ENCODE peak calls at places on chromosomes 2 and 18, in seven cellular contexts. One of them, this sample, is unnamed.

GRCh38 chr2:236910966-236911495 is 174.7 kb upstream of the COPS8 start:
- DNase-seq in lower lobe of right lung: no peak
- DNase-seq in mesothelial cell of epicardium: no peak
- DNase-seq in adrenal gland: no peak
- DNase-seq in neural crest cell: no peak
- DNase-seq in cardiac muscle cell: no peak
- DNase-seq in astrocyte: no peak
- DNase-seq in this sample: no peak

GRCh38 chr18:26307161-26307773 is 81.0 kb downstream of the TAF4B start:
- DNase-seq in neural crest cell: peak; percentile 51
- DNase-seq in astrocyte: peak; percentile 26
- DNase-seq in mesothelial cell of epicardium: no peak
- DNase-seq in adrenal gland: peak; percentile 49
- DNase-seq in cardiac muscle cell: peak; percentile 78
- DNase-seq in lower lobe of right lung: no peak
- DNase-seq in this sample: no peak

GRCh38 chr2:65453916-65454315 is 21.5 kb upstream of the SPRED2 start:
- DNase-seq in cardiac muscle cell: no peak
- DNase-seq in neural crest cell: no peak
- DNase-seq in adrenal gland: no peak
- DNase-seq in mesothelial cell of epicardium: no peak
- DNase-seq in astrocyte: peak; percentile 61
- DNase-seq in lower lobe of right lung: no peak
- DNase-seq in this sample: no peak

GRCh38 chr2:218786133-218786532 is 4.2 kb downstream of the CYP27A1 start:
- DNase-seq in adrenal gland: no peak
- DNase-seq in mesothelial cell of epicardium: no peak
- DNase-seq in neural crest cell: no peak
- DNase-seq in cardiac muscle cell: no peak
- DNase-seq in astrocyte: no peak
- DNase-seq in lower lobe of right lung: no peak
- DNase-seq in this sample: no peak

GRCh38 chr2:33395660-33396249 is 80.7 kb upstream of the RASGRP3 start:
- DNase-seq in astrocyte: no peak
- DNase-seq in lower lobe of right lung: no peak
- DNase-seq in cardiac muscle cell: peak; percentile 79
- DNase-seq in adrenal gland: peak; percentile 52
- DNase-seq in mesothelial cell of epicardium: no peak
- DNase-seq in neural crest cell: peak; percentile 51
- DNase-seq in this sample: peak; percentile 28

GRCh38 chr2:118309201-118310015 is 221.1 kb downstream of the INSIG2 start:
- DNase-seq in lower lobe of right lung: no peak
- DNase-seq in adrenal gland: no peak
- DNase-seq in cardiac muscle cell: peak; percentile 24
- DNase-seq in neural crest cell: no peak
- DNase-seq in mesothelial cell of epicardium: no peak
- DNase-seq in astrocyte: no peak
- DNase-seq in this sample: no peak

GRCh38 chr18:65761636-65762310 is 11.0 kb downstream of the CDH7 start:
- DNase-seq in adrenal gland: peak; percentile 1
- DNase-seq in neural crest cell: no peak
- DNase-seq in astrocyte: no peak
- DNase-seq in cardiac muscle cell: no peak
- DNase-seq in lower lobe of right lung: no peak
- DNase-seq in mesothelial cell of epicardium: no peak
- DNase-seq in this sample: no peak

GRCh38 chr2:138446043-138446442 is 55.5 kb upstream of the SPOPL start:
- DNase-seq in astrocyte: no peak
- DNase-seq in lower lobe of right lung: no peak
- DNase-seq in adrenal gland: no peak
- DNase-seq in cardiac muscle cell: no peak
- DNase-seq in mesothelial cell of epicardium: no peak
- DNase-seq in neural crest cell: no peak
- DNase-seq in this sample: no peak

GRCh38 chr2:23445450-23445868 is 60.5 kb downstream of the KLHL29 start:
- DNase-seq in mesothelial cell of epicardium: no peak
- DNase-seq in astrocyte: peak; percentile 79
- DNase-seq in neural crest cell: no peak
- DNase-seq in lower lobe of right lung: no peak
- DNase-seq in cardiac muscle cell: peak; percentile 73
- DNase-seq in adrenal gland: no peak
- DNase-seq in this sample: no peak

GRCh38 chr18:57084331-57085298 is 62.3 kb upstream of the BOD1L2 start:
- DNase-seq in adrenal gland: no peak
- DNase-seq in astrocyte: no peak
- DNase-seq in lower lobe of right lung: no peak
- DNase-seq in mesothelial cell of epicardium: no peak
- DNase-seq in cardiac muscle cell: no peak
- DNase-seq in neural crest cell: no peak
- DNase-seq in this sample: no peak

GRCh38 chr2:146985753-146986152 is 859.1 kb upstream of the ACVR2A start:
- DNase-seq in cardiac muscle cell: no peak
- DNase-seq in lower lobe of right lung: no peak
- DNase-seq in astrocyte: no peak
- DNase-seq in mesothelial cell of epicardium: no peak
- DNase-seq in neural crest cell: no peak
- DNase-seq in adrenal gland: no peak
- DNase-seq in this sample: no peak

GRCh38 chr2:23620841-23621341 is 235.9 kb downstream of the KLHL29 start:
- DNase-seq in cardiac muscle cell: peak; percentile 77
- DNase-seq in neural crest cell: no peak
- DNase-seq in lower lobe of right lung: peak; percentile 39
- DNase-seq in astrocyte: peak; percentile 14
- DNase-seq in mesothelial cell of epicardium: peak; percentile 53
- DNase-seq in adrenal gland: no peak
- DNase-seq in this sample: no peak

GRCh38 chr2:235779444-235779896 is 285.6 kb downstream of the AGAP1 start:
- DNase-seq in lower lobe of right lung: peak; percentile 68
- DNase-seq in neural crest cell: peak; percentile 80
- DNase-seq in cardiac muscle cell: peak; percentile 75
- DNase-seq in astrocyte: peak; percentile 29
- DNase-seq in mesothelial cell of epicardium: peak; percentile 84
- DNase-seq in adrenal gland: peak; percentile 78
- DNase-seq in this sample: peak; percentile 49

GRCh38 chr2:71833855-71834554 is 313.7 kb downstream of the CYP26B1 start:
- DNase-seq in mesothelial cell of epicardium: peak; percentile 34
- DNase-seq in neural crest cell: no peak
- DNase-seq in astrocyte: no peak
- DNase-seq in lower lobe of right lung: no peak
- DNase-seq in cardiac muscle cell: peak; percentile 69
- DNase-seq in adrenal gland: peak; percentile 10
- DNase-seq in this sample: no peak

GRCh38 chr2:11528228-11528627 is 5.6 kb upstream of the GREB1 start:
- DNase-seq in mesothelial cell of epicardium: no peak
- DNase-seq in lower lobe of right lung: no peak
- DNase-seq in astrocyte: no peak
- DNase-seq in adrenal gland: no peak
- DNase-seq in neural crest cell: no peak
- DNase-seq in cardiac muscle cell: no peak
- DNase-seq in this sample: no peak

GRCh38 chr2:170530803-170531564 is 184.2 kb upstream of the SP5 start:
- DNase-seq in lower lobe of right lung: no peak
- DNase-seq in astrocyte: no peak
- DNase-seq in mesothelial cell of epicardium: no peak
- DNase-seq in neural crest cell: no peak
- DNase-seq in adrenal gland: no peak
- DNase-seq in cardiac muscle cell: no peak
- DNase-seq in this sample: no peak

GRCh38 chr18:74654637-74655036 is 57.0 kb downstream of the ZNF407 start:
- DNase-seq in astrocyte: peak; percentile 15
- DNase-seq in neural crest cell: no peak
- DNase-seq in adrenal gland: no peak
- DNase-seq in mesothelial cell of epicardium: no peak
- DNase-seq in cardiac muscle cell: peak; percentile 53
- DNase-seq in lower lobe of right lung: no peak
- DNase-seq in this sample: no peak
- TF ChIP-seq CTCF in astrocyte: peak; percentile 17
- TF ChIP-seq CTCF in neural crest cell: peak; percentile 65
- TF ChIP-seq CTCF in adrenal gland: no peak
- TF ChIP-seq CTCF in mesothelial cell of epicardium: no peak
- TF ChIP-seq CTCF in cardiac muscle cell: peak; percentile 35
- TF ChIP-seq CTCF in lower lobe of right lung: no peak
- TF ChIP-seq CTCF in this sample: no peak

GRCh38 chr2:166104084-166104483 is 23.7 kb downstream of the SCN1A start:
- DNase-seq in lower lobe of right lung: no peak
- DNase-seq in neural crest cell: no peak
- DNase-seq in mesothelial cell of epicardium: no peak
- DNase-seq in astrocyte: no peak
- DNase-seq in adrenal gland: no peak
- DNase-seq in cardiac muscle cell: no peak
- DNase-seq in this sample: no peak

GRCh38 chr2:166112193-166112605 is 15.6 kb downstream of the SCN1A start:
- DNase-seq in mesothelial cell of epicardium: no peak
- DNase-seq in astrocyte: peak; percentile 18
- DNase-seq in cardiac muscle cell: no peak
- DNase-seq in adrenal gland: no peak
- DNase-seq in lower lobe of right lung: no peak
- DNase-seq in neural crest cell: no peak
- DNase-seq in this sample: no peak

GRCh38 chr2:166104773-166105172 is 23.0 kb downstream of the SCN1A start:
- DNase-seq in lower lobe of right lung: no peak
- DNase-seq in astrocyte: no peak
- DNase-seq in neural crest cell: no peak
- DNase-seq in adrenal gland: no peak
- DNase-seq in cardiac muscle cell: no peak
- DNase-seq in mesothelial cell of epicardium: no peak
- DNase-seq in this sample: no peak

DNA sequence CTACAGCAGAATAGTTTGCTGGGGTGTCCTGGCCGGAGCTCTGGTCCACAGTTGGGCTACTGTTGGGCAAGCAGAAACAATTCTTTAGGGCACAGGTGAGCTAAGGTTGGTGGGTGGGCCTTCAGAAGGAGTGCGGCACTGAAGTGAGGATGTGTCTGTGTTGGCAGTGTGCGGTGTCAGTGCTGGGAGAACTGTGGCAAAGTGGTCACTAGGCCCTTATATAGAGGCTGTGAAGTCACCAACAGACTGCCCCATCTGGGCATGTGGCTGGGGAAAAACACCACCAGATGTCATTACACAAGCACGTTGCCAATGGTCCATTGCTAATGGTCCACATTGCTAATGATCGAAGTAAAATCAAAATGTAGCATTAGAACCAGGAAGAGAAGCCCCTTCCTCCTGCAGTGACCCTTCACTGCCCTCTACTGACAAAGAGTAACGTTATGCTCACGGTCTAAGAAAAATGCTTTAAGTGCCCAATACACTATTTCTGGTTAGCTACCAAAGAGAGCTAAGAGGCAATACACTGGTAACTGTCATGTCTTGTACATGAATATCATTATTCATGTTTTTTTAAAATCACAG is 21.3 kb downstream of the SCN1A start:
- DNase-seq in lower lobe of right lung: no peak
- DNase-seq in adrenal gland: no peak
- DNase-seq in neural crest cell: no peak
- DNase-seq in cardiac muscle cell: peak; percentile 64
- DNase-seq in astrocyte: no peak
- DNase-seq in mesothelial cell of epicardium: no peak
- DNase-seq in this sample: no peak
- TF ChIP-seq CTCF in lower lobe of right lung: no peak
- TF ChIP-seq CTCF in adrenal gland: no peak
- TF ChIP-seq CTCF in neural crest cell: peak; percentile 57
- TF ChIP-seq CTCF in cardiac muscle cell: peak; percentile 68
- TF ChIP-seq CTCF in astrocyte: peak; percentile 22
- TF ChIP-seq CTCF in mesothelial cell of epicardium: no peak
- TF ChIP-seq CTCF in this sample: no peak

DNA sequence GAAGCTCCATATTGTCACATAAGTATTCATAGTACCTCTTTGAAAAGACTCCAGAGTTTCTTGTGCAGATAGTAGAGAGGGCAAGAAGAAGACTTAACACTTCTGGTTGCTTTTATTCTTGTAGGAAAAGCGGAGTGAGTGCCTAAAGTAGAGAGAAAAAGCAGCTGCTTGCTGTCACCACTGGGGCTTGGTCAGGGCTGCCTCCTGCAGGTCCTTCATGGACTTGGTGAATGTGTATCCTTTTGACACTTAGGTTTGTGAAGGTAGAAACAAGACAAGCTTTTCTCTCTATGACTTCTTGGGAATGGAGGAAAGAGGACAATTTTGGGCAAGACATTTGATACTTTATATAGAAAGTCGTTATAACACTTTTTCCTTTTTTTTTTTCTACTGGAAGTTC is 312.8 kb upstream of the FANCL start:
- DNase-seq in adrenal gland: no peak
- DNase-seq in cardiac muscle cell: peak; percentile 1
- DNase-seq in neural crest cell: no peak
- DNase-seq in lower lobe of right lung: no peak
- DNase-seq in astrocyte: no peak
- DNase-seq in mesothelial cell of epicardium: no peak
- DNase-seq in this sample: no peak
- TF ChIP-seq CTCF in adrenal gland: no peak
- TF ChIP-seq CTCF in cardiac muscle cell: peak; percentile 3
- TF ChIP-seq CTCF in neural crest cell: peak; percentile 46
- TF ChIP-seq CTCF in lower lobe of right lung: no peak
- TF ChIP-seq CTCF in astrocyte: no peak
- TF ChIP-seq CTCF in mesothelial cell of epicardium: no peak
- TF ChIP-seq CTCF in this sample: no peak

GRCh38 chr2:39663187-39663930 is 2.4 kb upstream of the TMEM178A start:
- DNase-seq in cardiac muscle cell: no peak
- DNase-seq in adrenal gland: no peak
- DNase-seq in neural crest cell: no peak
- DNase-seq in astrocyte: peak; percentile 33
- DNase-seq in mesothelial cell of epicardium: no peak
- DNase-seq in lower lobe of right lung: no peak
- DNase-seq in this sample: no peak
- TF ChIP-seq CTCF in cardiac muscle cell: no peak
- TF ChIP-seq CTCF in adrenal gland: no peak
- TF ChIP-seq CTCF in neural crest cell: no peak
- TF ChIP-seq CTCF in astrocyte: no peak
- TF ChIP-seq CTCF in mesothelial cell of epicardium: no peak
- TF ChIP-seq CTCF in lower lobe of right lung: no peak
- TF ChIP-seq CTCF in this sample: no peak

GRCh38 chr18:58175122-58175687 is 131.2 kb downstream of the NEDD4L start:
- DNase-seq in lower lobe of right lung: no peak
- DNase-seq in astrocyte: no peak
- DNase-seq in cardiac muscle cell: no peak
- DNase-seq in mesothelial cell of epicardium: no peak
- DNase-seq in adrenal gland: no peak
- DNase-seq in neural crest cell: no peak
- DNase-seq in this sample: no peak
- TF ChIP-seq CTCF in lower lobe of right lung: no peak
- TF ChIP-seq CTCF in astrocyte: no peak
- TF ChIP-seq CTCF in cardiac muscle cell: no peak
- TF ChIP-seq CTCF in mesothelial cell of epicardium: no peak
- TF ChIP-seq CTCF in adrenal gland: no peak
- TF ChIP-seq CTCF in neural crest cell: peak; percentile 33
- TF ChIP-seq CTCF in this sample: no peak